ENCODE peak calls at places on chromosomes 6 and 20, in five cellular contexts. F is K562, B is choroid plexus epithelial cell, D is tibial nerve, Y is GM20000. X is an unnamed sample.

GRCh38 chr6:89290401-89291155 is 24.5 kb downstream of the GABRR2 start:
- DNase-seq in D (no peak), F (no peak), Y (no peak), B (no peak), X (no peak)

GRCh38 chr6:164207024-164207423 is 792.5 kb downstream of the QKI start:
- DNase-seq in D (no peak), F (no peak), B (no peak), Y (no peak), X (no peak)

GRCh38 chr20:24639167-24639548 is 169.7 kb downstream of the SYNDIG1 start:
- DNase-seq in Y (no peak), B (no peak), D (no peak), F (no peak), X (no peak)

GRCh38 chr20:16877053-16877554 is 128.9 kb downstream of the OTOR start:
- DNase-seq in Y (no peak), D (no peak), F (no peak), B (no peak), X (no peak)

GRCh38 chr20:43191143-43191542 is 1.4 kb upstream of the PTPRT start:
- DNase-seq in B (no peak), D (no peak), F (no peak), Y (no peak), X (no peak)

GRCh38 chr6:219641-220198 is 72.6 kb upstream of the DUSP22 start:
- DNase-seq in Y (no peak), B (peak), F (peak), D (peak), X (no peak)

GRCh38 chr6:1971612-1972011 is 273.8 kb downstream of the GMDS start:
- DNase-seq in F (no peak), D (no peak), Y (no peak), B (no peak), X (no peak)

GRCh38 chr20:50304883-50305635 is 114.4 kb downstream of the CEBPB start:
- DNase-seq in F (no peak), Y (no peak), B (peak), D (peak), X (no peak)

GRCh38 chr20:51014797-51015722 is 7.8 kb downstream of the KCNG1 start:
- DNase-seq in F (peak), Y (peak), B (peak), D (no peak), X (peak)

GRCh38 chr6:125957845-125958244 is 1.3 kb downstream of the HINT3 start:
- DNase-seq in D (no peak), Y (no peak), B (peak), F (no peak), X (no peak)

GRCh38 chr20:8654486-8654885 is 414.4 kb upstream of the PLCB4 start:
- DNase-seq in B (no peak), Y (no peak), D (no peak), F (no peak), X (no peak)

GRCh38 chr6:79946242-79946641 is 1.1 kb downstream of the ELOVL4 start:
- DNase-seq in F (no peak), D (no peak), B (peak), Y (peak), X (peak)

GRCh38 chr6:32883789-32884188 is 29.8 kb downstream of the PSMB9 start:
- DNase-seq in D (no peak), Y (no peak), B (peak), F (no peak), X (no peak)

GRCh38 chr6:88683734-88684133 is 279.7 kb downstream of the RNGTT start:
- DNase-seq in Y (no peak), B (peak), D (no peak), F (no peak), X (no peak)

GRCh38 chr6:97978855-97979271 is 695.8 kb upstream of the MMS22L start:
- DNase-seq in B (no peak), D (no peak), F (no peak), Y (no peak), X (peak)

GRCh38 chr6:17281100-17281496 is at the start of gene RBM24:
- DNase-seq in F (no peak), B (peak), D (peak), Y (peak), X (peak)

GRCh38 chr6:136429264-136429663 is 121.0 kb downstream of the MAP7 start:
- DNase-seq in Y (no peak), D (no peak), B (no peak), F (no peak), X (no peak)

GRCh38 chr6:90989763-90990162 is 402.9 kb upstream of the MAP3K7 start:
- DNase-seq in D (no peak), Y (no peak), B (no peak), F (no peak), X (no peak)

GRCh38 chr6:43095939-43096338 is 19.8 kb downstream of the PTK7 start:
- DNase-seq in F (no peak), B (no peak), D (no peak), Y (no peak), X (no peak)

GRCh38 chr6:163314791-163315404 is 99.6 kb upstream of the QKI start:
- DNase-seq in D (no peak), B (no peak), Y (no peak), F (no peak), X (no peak)

GRCh38 chr6:14002176-14002947 is 77.6 kb downstream of the RNF182 start:
- DNase-seq in F (no peak), B (no peak), D (no peak), Y (no peak), X (no peak)

GRCh38 chr6:75326557-75327258 is 42.1 kb upstream of the TMEM30A start:
- DNase-seq in D (no peak), Y (no peak), B (peak), F (no peak), X (no peak)

DNA sequence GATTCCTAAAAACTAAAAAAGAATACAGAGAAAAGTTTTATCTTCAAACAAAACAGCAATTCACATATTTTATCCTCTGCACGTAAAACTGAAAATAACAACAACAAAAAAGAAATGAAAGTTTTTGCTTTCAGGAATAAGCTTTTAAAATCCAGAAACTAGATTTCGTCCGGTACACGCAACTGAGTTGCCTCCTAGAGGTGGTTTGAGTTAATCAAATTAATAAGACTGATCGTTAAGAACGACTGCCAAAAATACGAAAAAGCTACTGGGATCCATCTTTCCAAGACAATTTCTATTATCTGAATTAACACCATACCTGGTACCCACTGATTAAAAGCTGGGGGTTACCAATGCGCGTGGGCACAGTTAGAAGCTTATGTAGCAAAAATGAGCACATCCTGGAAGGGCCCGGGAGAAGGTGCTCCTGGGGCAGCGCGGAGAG is 679 bp downstream of the PDCD2 start:
- DNase-seq in D (no peak), F (no peak), B (peak), Y (peak), X (no peak)
- TF ChIP-seq CTCF in D (no peak), F (peak), B (no peak), Y (no peak), X (no peak)

GRCh38 chr20:63036266-63036665 is 29.5 kb upstream of the BHLHE23 start:
- DNase-seq in F (no peak), D (no peak), Y (peak), B (no peak), X (no peak)
- TF ChIP-seq CTCF in F (no peak), D (no peak), Y (no peak), B (no peak), X (no peak)

GRCh38 chr6:143176090-143177021 is 115.7 kb downstream of the AIG1 start:
- DNase-seq in F (no peak), D (no peak), B (peak), Y (no peak), X (no peak)
- TF ChIP-seq CTCF in F (peak), D (no peak), B (peak), Y (peak), X (peak)

GRCh38 chr20:62822788-62823651 is 6.2 kb downstream of the COL9A3 start:
- DNase-seq in D (no peak), F (peak), B (no peak), Y (peak), X (peak)
- TF ChIP-seq CTCF in D (peak), F (peak), B (peak), Y (peak), X (no peak)

DNA sequence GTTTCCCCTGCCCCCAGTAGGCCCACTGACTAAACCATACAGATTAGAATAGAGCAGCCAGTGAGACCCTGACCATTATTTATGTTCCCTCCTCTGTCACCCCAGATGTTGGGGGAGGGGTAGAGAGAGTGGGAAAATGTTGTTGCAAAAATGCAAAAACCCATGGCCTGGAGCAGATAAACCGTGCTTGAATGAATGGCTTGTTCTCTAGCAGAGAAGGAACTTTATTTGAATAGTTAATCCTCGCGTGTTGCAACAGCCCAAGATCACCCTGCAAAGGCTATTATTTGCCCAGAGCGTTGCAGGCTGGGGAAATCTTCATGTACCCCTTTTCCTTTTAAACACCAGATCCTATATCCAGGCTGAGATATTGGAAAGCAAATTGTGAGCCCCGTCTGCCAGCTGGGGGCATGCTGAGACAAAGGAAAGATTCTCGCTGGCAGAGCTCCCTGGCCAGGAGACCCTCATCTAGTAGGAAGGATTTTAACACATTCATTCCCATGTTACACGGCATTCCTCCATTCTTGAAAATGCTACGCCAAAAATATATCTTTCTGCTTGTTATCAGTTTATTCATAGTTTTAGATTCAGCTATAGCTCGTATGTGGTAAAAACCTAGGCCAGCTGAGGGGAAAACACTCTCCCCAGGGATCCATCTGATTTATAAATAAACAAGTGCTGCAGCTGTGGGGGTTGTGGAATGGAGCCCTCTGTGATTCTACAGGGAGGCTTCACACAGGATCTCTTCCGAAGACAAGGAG is 53.0 kb downstream of the LINC00237 start:
- DNase-seq in Y (no peak), F (no peak), B (no peak), D (no peak), X (no peak)
- TF ChIP-seq CTCF in Y (no peak), F (peak), B (no peak), D (no peak), X (no peak)

DNA sequence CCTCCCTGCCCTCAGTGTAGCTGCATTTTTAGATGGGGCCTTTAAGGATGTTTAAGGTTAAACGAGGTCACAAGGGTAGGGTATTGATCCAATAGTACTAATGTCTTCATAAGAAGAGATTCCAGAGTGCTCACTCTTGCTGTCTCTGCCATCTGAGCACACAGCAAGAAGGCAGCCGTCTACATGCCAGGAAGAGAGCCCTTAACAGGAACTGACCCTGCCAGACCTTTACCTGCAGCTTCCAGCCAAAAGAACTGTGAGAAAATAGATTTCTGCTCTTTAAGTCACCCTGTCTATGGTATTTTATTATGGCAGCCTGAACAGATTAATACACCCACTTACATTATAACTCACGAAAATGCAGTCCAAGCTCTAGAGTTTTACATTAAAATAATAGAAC is 685.3 kb upstream of the MARCKS start:
- DNase-seq in D (no peak), Y (no peak), B (no peak), F (no peak), X (no peak)
- TF ChIP-seq CTCF in D (no peak), Y (no peak), B (no peak), F (no peak), X (no peak)

GRCh38 chr6:37306624-37307222 is 47.1 kb upstream of the RNF8 start:
- DNase-seq in Y (no peak), F (no peak), B (no peak), D (no peak), X (no peak)
- TF ChIP-seq CTCF in Y (no peak), F (peak), B (peak), D (no peak), X (no peak)

X was measured in endothelial cell.